ENCODE peak calls at places on chromosomes 16 and 17, in seven cellular contexts. H is CD8-positive, alpha-beta T cell; K is aorta; S is A549; P is tibial nerve; M is cardiac muscle cell; E is ovary. G is an unnamed sample.

GRCh38 chr16:27226476-27226875 is 23.1 kb downstream of the KDM8 start:
- DNase-seq in H (no peak), K (peak; percentile 73), S (no peak), P (no peak), M (no peak), E (no peak), G (no peak)

GRCh38 chr16:87552772-87553171 is 49.5 kb upstream of the JPH3 start:
- DNase-seq in H (no peak), K (no peak), S (no peak), P (no peak), M (no peak), E (no peak), G (no peak)

GRCh38 chr16:78970650-78971049 is 629.9 kb downstream of the MAF start:
- DNase-seq in H (no peak), K (no peak), S (no peak), P (no peak), M (no peak), E (no peak), G (no peak)

GRCh38 chr17:64236827-64237403 is 26.1 kb downstream of the TEX2 start:
- DNase-seq in H (no peak), K (no peak), S (peak; percentile 44), P (no peak), M (no peak), E (no peak), G (no peak)

GRCh38 chr17:81422776-81423697 is 27.8 kb downstream of the BAHCC1 start:
- DNase-seq in H (no peak), K (peak; percentile 97), S (peak; percentile 90), P (peak; percentile 65), M (peak; percentile 96), E (peak; percentile 85), G (no peak)

GRCh38 chr16:76854234-76854633 is 336.8 kb upstream of the MON1B start:
- DNase-seq in H (no peak), K (no peak), S (no peak), P (no peak), M (peak; percentile 19), E (no peak), G (no peak)

GRCh38 chr17:31878703-31879073 is 19.6 kb upstream of the COPRS start:
- DNase-seq in H (no peak), K (no peak), S (no peak), P (no peak), M (no peak), E (no peak), G (no peak)

GRCh38 chr16:360698-361336 is 8.3 kb upstream of the AXIN1 start:
- DNase-seq in H (no peak), K (no peak), S (no peak), P (no peak), M (no peak), E (no peak), G (no peak)

GRCh38 chr16:87365021-87365713 is 18.4 kb downstream of the FBXO31 start:
- DNase-seq in H (no peak), K (no peak), S (no peak), P (no peak), M (no peak), E (no peak), G (no peak)

GRCh38 chr16:55871411-55872038 is 3.6 kb downstream of the CES5A start:
- DNase-seq in H (no peak), K (no peak), S (no peak), P (no peak), M (no peak), E (no peak), G (no peak)

GRCh38 chr16:67028167-67028554 is 788 bp upstream of the CBFB start:
- DNase-seq in H (no peak), K (no peak), S (no peak), P (no peak), M (no peak), E (no peak), G (no peak)
- H3K4me3 ChIP-seq in H (peak overlapping the region; percentile 98), K (no peak overlapping the region), S (peak overlapping the region; percentile 95), P (peak overlapping the region; percentile 64), M (peak overlapping the region; percentile 41), E (peak overlapping the region; percentile 58), G (peak overlapping the region; percentile 72)

GRCh38 chr16:75250809-75251279 is 580 bp downstream of the BCAR1 start:
- DNase-seq in H (no peak), K (no peak), S (peak; percentile 91), P (no peak), M (no peak), E (peak; percentile 62), G (no peak)

GRCh38 chr16:75248536-75249380 is 2.7 kb downstream of the BCAR1 start:
- DNase-seq in H (no peak), K (no peak), S (no peak), P (no peak), M (no peak), E (peak; percentile 35), G (no peak)

GRCh38 chr16:75251280-75252048 is at the start of gene BCAR1:
- DNase-seq in H (no peak), K (peak; percentile 95), S (peak; percentile 87), P (peak; percentile 63), M (peak; percentile 96), E (peak; percentile 89), G (no peak)

GRCh38 chr16:75249441-75249840 is 2.0 kb downstream of the BCAR1 start:
- DNase-seq in H (no peak), K (no peak), S (no peak), P (no peak), M (no peak), E (peak; percentile 24), G (no peak)

GRCh38 chr16:75250089-75250808 is 1.2 kb downstream of the BCAR1 start:
- DNase-seq in H (no peak), K (no peak), S (peak; percentile 63), P (no peak), M (no peak), E (peak; percentile 52), G (no peak)
- H3K4me1 ChIP-seq in H (peaks cover 6% of the 10 kb centered on the region), K (peaks cover 8% of the 10 kb centered on the region), S (peaks cover 86% of the 10 kb centered on the region), P (peaks cover 97% of the 10 kb centered on the region), M (peaks cover 58% of the 10 kb centered on the region), E (peaks cover 42% of the 10 kb centered on the region), G (peaks cover 5% of the 10 kb centered on the region)

GRCh38 chr16:86283944-86284343 is 226.4 kb upstream of the FOXF1 start:
- DNase-seq in H (no peak), K (no peak), S (no peak), P (no peak), M (no peak), E (no peak), G (no peak)

GRCh38 chr16:86285421-86285820 is 224.9 kb upstream of the FOXF1 start:
- DNase-seq in H (no peak), K (no peak), S (no peak), P (no peak), M (no peak), E (no peak), G (no peak)

GRCh38 chr16:86287641-86288201 is 222.6 kb upstream of the FOXF1 start:
- DNase-seq in H (no peak), K (no peak), S (no peak), P (no peak), M (no peak), E (no peak), G (no peak)

GRCh38 chr16:86286991-86287640 is 223.2 kb upstream of the FOXF1 start:
- DNase-seq in H (no peak), K (no peak), S (no peak), P (no peak), M (no peak), E (no peak), G (no peak)

DNA sequence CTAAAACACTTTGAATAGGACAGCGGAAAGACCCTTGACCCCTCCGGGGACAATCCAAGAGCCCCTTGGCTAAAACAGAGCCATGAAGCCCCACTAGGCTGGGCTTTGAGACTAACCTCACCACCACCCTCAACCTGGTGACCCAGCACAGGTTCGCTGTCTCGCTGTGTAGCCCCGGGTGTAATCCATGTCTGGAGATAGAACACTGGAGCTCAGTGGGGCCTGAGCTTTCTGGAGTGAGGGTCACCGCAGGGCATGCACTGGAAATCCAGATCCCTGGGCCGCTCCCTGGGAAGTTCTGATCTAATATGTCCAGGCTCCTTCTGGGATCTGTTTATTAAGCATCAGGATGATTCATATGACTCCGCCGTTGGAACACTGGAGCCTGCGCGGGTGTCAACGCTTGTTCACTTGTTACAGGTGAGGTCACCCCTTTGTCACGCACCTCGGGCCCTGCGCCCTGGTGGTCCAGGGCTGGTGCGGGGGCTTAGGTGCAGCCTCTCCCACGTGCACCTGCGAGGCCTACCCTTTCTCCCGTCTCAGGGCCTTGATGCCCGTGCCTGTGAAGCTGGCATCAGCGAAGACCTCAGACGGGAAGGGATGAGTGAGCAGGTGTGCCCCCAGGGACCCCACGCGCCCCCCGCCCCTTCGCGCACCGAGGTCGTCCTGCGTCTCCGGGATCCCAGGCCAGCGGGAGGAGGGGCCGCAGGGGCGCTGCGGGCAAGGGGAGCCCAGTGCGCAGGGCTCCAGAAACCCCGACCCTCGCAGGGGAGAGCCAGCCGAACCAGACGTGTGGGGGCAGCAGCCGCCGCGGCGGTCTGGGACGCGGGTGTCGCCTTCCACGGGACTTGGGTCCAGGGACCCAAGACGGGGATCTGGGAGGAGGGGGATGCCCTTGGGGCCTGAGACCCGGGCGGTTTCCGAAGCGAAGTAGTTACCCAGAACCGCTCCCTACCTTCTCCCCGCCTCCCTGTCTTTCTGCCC is 224.1 kb upstream of the FOXF1 start:
- DNase-seq in H (no peak), K (no peak), S (no peak), P (no peak), M (no peak), E (no peak), G (no peak)
- H3K4me3 ChIP-seq in H (no peak overlapping the region), K (no peak overlapping the region), S (no peak overlapping the region), P (no peak overlapping the region), M (peak overlapping the region; percentile 27), E (no peak overlapping the region), G (no peak overlapping the region)

GRCh38 chr17:75241502-75241901 is 19.9 kb downstream of the GGA3 start:
- DNase-seq in H (no peak), K (no peak), S (no peak), P (no peak), M (no peak), E (no peak), G (no peak)

GRCh38 chr17:75241996-75242460 is 19.4 kb downstream of the GGA3 start:
- DNase-seq in H (no peak), K (no peak), S (no peak), P (peak; percentile 29), M (no peak), E (no peak), G (no peak)

GRCh38 chr17:75244133-75244866 is 17.1 kb downstream of the GGA3 start:
- DNase-seq in H (no peak), K (no peak), S (no peak), P (no peak), M (no peak), E (no peak), G (no peak)

GRCh38 chr17:75241143-75241430 is 20.3 kb downstream of the GGA3 start:
- DNase-seq in H (no peak), K (peak; percentile 78), S (no peak), P (peak; percentile 45), M (peak; percentile 62), E (no peak), G (no peak)

DNA sequence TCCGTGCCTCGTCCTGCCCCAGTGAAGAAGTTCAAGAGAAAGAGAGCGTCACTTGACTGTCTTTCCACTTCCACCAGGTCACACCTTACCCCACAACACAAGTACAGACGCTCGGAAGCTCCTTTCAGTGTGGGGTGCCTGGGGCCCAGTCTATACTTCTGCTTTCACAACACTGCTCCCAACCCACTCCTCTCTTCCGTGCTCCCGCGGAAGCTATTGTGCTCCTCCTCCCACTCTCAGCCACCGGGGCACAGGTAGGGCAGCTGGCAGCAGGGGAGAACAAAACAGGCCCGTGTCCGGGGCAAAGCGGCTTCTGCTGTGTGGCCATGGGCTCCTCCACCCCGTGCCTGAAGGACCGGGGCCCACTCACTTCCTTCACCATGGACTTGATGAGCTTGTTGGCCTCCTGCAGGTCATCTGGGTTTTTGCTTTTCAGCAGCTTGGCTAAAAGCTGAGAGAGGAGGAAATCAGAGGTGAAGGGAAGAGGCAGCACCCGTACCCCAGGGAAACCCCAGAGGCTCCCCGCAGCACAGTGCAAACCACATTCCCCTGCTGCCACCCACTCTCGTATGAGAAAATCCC is 18.9 kb downstream of the GGA3 start:
- DNase-seq in H (peak; percentile 75), K (no peak), S (no peak), P (no peak), M (no peak), E (no peak), G (no peak)
- H3K4me1 ChIP-seq in H (peaks cover 6% of the 10 kb centered on the region), K (no peaks in the 10 kb centered on the region), S (peaks cover 6% of the 10 kb centered on the region), P (peaks cover 44% of the 10 kb centered on the region), M (no peaks in the 10 kb centered on the region), E (no peaks in the 10 kb centered on the region), G (no peaks in the 10 kb centered on the region)

G was measured in naive thymus-derived CD4-positive, alpha-beta T cell.